ENCODE peak calls at places on chromosomes 5 and 9, in eight cellular contexts. M is breast epithelium, D is vagina, G is prostate gland, K is A549, U is H1, O is sigmoid colon, S is ovary. B is an unnamed sample.

GRCh38 chr9:68416891-68417570 is 60.6 kb downstream of the PGM5 start:
- DNase-seq in M (no peak), D (no peak), G (no peak), K (no peak), U (no peak), O (no peak), S (no peak), B (no peak)

GRCh38 chr5:127077346-127077745 is 4.0 kb upstream of the C5orf63 start:
- DNase-seq in M (no peak), D (no peak), G (no peak), K (no peak), U (no peak), O (no peak), S (no peak), B (no peak)

GRCh38 chr5:543755-544674 is 19.8 kb upstream of the SLC9A3 start:
- DNase-seq in M (no peak), D (no peak), G (no peak), K (no peak), U (no peak), O (peak; percentile 62), S (peak; percentile 3), B (peak; percentile 67)

GRCh38 chr9:1429328-1429727 is 379.2 kb downstream of the DMRT2 start:
- DNase-seq in M (no peak), D (no peak), G (no peak), K (peak; percentile 3), U (no peak), O (no peak), S (no peak), B (no peak)

GRCh38 chr9:14677872-14678271 is 15.4 kb downstream of the ZDHHC21 start:
- DNase-seq in M (no peak), D (no peak), G (no peak), K (no peak), U (no peak), O (no peak), S (no peak), B (no peak)

GRCh38 chr9:134707031-134707680 is 65.6 kb downstream of the COL5A1 start:
- DNase-seq in M (no peak), D (peak; percentile 97), G (peak; percentile 47), K (no peak), U (no peak), O (peak; percentile 98), S (peak; percentile 91), B (peak; percentile 83)

GRCh38 chr5:95399034-95399433 is 7.9 kb downstream of the FAM81B start:
- DNase-seq in M (no peak), D (no peak), G (no peak), K (no peak), U (no peak), O (no peak), S (no peak), B (no peak)

GRCh38 chr5:139633295-139634027 is 14.7 kb upstream of the CXXC5 start:
- DNase-seq in M (no peak), D (peak; percentile 88), G (peak; percentile 54), K (peak; percentile 77), U (no peak), O (peak; percentile 85), S (peak; percentile 72), B (no peak)

GRCh38 chr5:79947486-79948023 is 43.5 kb downstream of the MTX3 start:
- DNase-seq in M (no peak), D (no peak), G (no peak), K (no peak), U (no peak), O (no peak), S (no peak), B (no peak)

GRCh38 chr5:102481044-102481715 is 17.6 kb downstream of the SLCO6A1 start:
- DNase-seq in M (no peak), D (no peak), G (no peak), K (no peak), U (no peak), O (no peak), S (no peak), B (no peak)

GRCh38 chr5:9686211-9686610 is 56.1 kb upstream of the TAS2R1 start:
- DNase-seq in M (no peak), D (no peak), G (no peak), K (no peak), U (no peak), O (no peak), S (no peak), B (no peak)

GRCh38 chr9:9004844-9005243 is 1205.3 kb upstream of the DMAC1 start:
- DNase-seq in M (no peak), D (no peak), G (no peak), K (no peak), U (no peak), O (no peak), S (no peak), B (no peak)

GRCh38 chr5:87034562-87034961 is 233.1 kb upstream of the RASA1 start:
- DNase-seq in M (no peak), D (no peak), G (no peak), K (no peak), U (no peak), O (no peak), S (no peak), B (no peak)

GRCh38 chr9:99071313-99072039 is 33.4 kb upstream of the TGFBR1 start:
- DNase-seq in M (no peak), D (no peak), G (no peak), K (no peak), U (no peak), O (no peak), S (no peak), B (no peak)

GRCh38 chr9:30065888-30066287 is 2318.6 kb upstream of the ACO1 start:
- DNase-seq in M (no peak), D (no peak), G (no peak), K (no peak), U (no peak), O (no peak), S (no peak), B (no peak)

DNA sequence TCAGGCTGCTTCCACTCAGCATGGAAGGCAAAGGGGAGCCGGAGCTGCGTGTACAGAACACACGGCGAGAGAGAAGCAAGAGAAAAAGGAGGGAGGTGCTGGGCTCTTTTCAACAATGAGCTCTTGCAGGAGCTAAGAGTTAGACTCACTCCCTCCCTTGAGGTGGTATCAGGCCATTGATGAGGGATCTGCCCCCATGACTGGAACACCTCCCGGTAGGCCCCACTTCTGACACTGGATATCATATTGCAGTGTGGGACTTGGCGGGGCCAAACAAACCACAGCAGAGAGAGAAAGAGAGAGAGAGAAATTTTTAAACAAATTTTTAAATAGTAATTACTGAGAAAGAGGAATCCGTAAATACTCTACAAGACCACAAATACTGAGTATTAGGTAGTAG is 182.2 kb downstream of the TRIO start:
- DNase-seq in M (no peak), D (no peak), G (no peak), K (no peak), U (no peak), O (no peak), S (no peak), B (no peak)
- H3K4me3 ChIP-seq in M (no peak overlapping the region), D (no peak overlapping the region), G (no peak overlapping the region), K (no peak overlapping the region), U (no peak overlapping the region), O (no peak overlapping the region), S (no peak overlapping the region), B (no peak overlapping the region)

GRCh38 chr5:168477060-168477459 is 9.2 kb upstream of the RARS1 start:
- DNase-seq in M (no peak), D (no peak), G (no peak), K (no peak), U (no peak), O (no peak), S (no peak), B (no peak)

GRCh38 chr5:168468836-168469235 is 17.4 kb upstream of the RARS1 start:
- DNase-seq in M (no peak), D (no peak), G (no peak), K (no peak), U (no peak), O (no peak), S (no peak), B (no peak)

GRCh38 chr5:168471785-168472184 is 14.5 kb upstream of the RARS1 start:
- DNase-seq in M (no peak), D (no peak), G (no peak), K (no peak), U (no peak), O (no peak), S (no peak), B (no peak)

GRCh38 chr5:168467755-168468280 is 18.5 kb upstream of the RARS1 start:
- DNase-seq in M (no peak), D (no peak), G (no peak), K (no peak), U (no peak), O (no peak), S (no peak), B (no peak)

DNA sequence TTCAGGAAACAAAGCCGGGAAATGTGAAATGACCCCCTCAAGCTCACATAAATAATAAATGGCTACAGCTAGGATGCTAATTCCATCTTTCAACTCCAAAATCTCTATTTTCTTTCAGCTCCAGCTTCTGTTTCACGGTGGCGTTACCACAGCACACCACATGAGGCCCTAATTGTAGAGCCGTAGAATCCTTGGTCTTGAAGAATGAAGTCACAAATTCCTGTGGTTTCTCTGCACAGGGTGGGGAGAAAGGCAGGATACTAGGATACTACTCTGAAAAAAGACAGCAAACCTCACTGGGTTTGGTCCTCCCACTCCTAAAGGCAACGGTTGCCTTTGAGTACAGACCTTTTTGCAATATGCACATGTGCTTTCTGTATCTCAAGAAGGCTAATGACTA is 13.9 kb upstream of the RARS1 start:
- DNase-seq in M (no peak), D (no peak), G (no peak), K (no peak), U (no peak), O (no peak), S (no peak), B (no peak)
- TF ChIP-seq POLR2A in M (no peak), D (no peak), G (no peak), K (no peak), U (no peak), O (no peak), S (no peak), B (no peak)

GRCh38 chr9:126663661-126664072 is 49.9 kb downstream of the LMX1B start:
- DNase-seq in M (no peak), D (no peak), G (no peak), K (no peak), U (no peak), O (no peak), S (no peak), B (no peak)

GRCh38 chr9:126667190-126668055 is 53.7 kb downstream of the LMX1B start:
- DNase-seq in M (no peak), D (no peak), G (no peak), K (no peak), U (no peak), O (no peak), S (no peak), B (no peak)

GRCh38 chr9:126664893-126665695 is 51.4 kb downstream of the LMX1B start:
- DNase-seq in M (peak; percentile 66), D (no peak), G (peak; percentile 8), K (no peak), U (no peak), O (no peak), S (no peak), B (no peak)

GRCh38 chr9:126666155-126666803 is 52.6 kb downstream of the LMX1B start:
- DNase-seq in M (no peak), D (no peak), G (no peak), K (no peak), U (no peak), O (no peak), S (no peak), B (no peak)

GRCh38 chr9:126665696-126666035 is 51.9 kb downstream of the LMX1B start:
- DNase-seq in M (no peak), D (no peak), G (no peak), K (no peak), U (no peak), O (no peak), S (no peak), B (peak; percentile 56)
- H3K4me3 ChIP-seq in M (no peak overlapping the region), D (no peak overlapping the region), G (no peak overlapping the region), K (no peak overlapping the region), U (peak overlapping the region; percentile 47), O (no peak overlapping the region), S (no peak overlapping the region), B (no peak overlapping the region)

GRCh38 chr5:65925094-65925600 is 1.2 kb upstream of the ERBIN start:
- DNase-seq in M (peak; percentile 62), D (peak; percentile 91), G (peak; percentile 58), K (peak; percentile 40), U (no peak), O (peak; percentile 87), S (no peak), B (peak; percentile 91)
- TF ChIP-seq POLR2A in M (no peak), D (no peak), G (peak; percentile 13), K (no peak), U (peak; percentile 65), O (no peak), S (no peak), B (no peak)

B was measured in upper lobe of left lung.